ENCODE peak calls at places on chromosome 11, in eight cellular contexts. C is AG09319, B is endodermal cell, E is astrocyte of the spinal cord, N is ovary, G is B cell, R is gastrocnemius medialis, T is HFFc6. V is an unnamed sample.
A peak's percentile ranks its signal among the peaks of the same experiment; 100 is the strongest.

GRCh38 chr11:102318469-102318868 is 1.2 kb downstream of the BIRC3 start:
- DNase-seq in C (no peak), T (no peak), N (no peak), G (peak; percentile 54), R (no peak), B (no peak), E (peak; percentile 27), V (no peak)

GRCh38 chr11:121596195-121597145 is 143.7 kb upstream of the SORL1-AS1 start:
- DNase-seq in C (no peak), T (peak; percentile 51), R (no peak), E (no peak), B (no peak), N (no peak), G (no peak), V (no peak)

GRCh38 chr11:63889344-63889743 is 27.6 kb downstream of the RCOR2 start:
- DNase-seq in G (no peak), T (no peak), E (no peak), B (no peak), R (no peak), N (no peak), C (no peak), V (no peak)

GRCh38 chr11:131231317-131231716 is 139.1 kb upstream of the NTM start:
- DNase-seq in N (no peak), C (no peak), B (no peak), G (no peak), E (no peak), T (no peak), R (no peak), V (no peak)

GRCh38 chr11:87926250-87926970 is 248.8 kb downstream of the RAB38 start:
- DNase-seq in C (no peak), R (no peak), E (peak; percentile 63), N (no peak), T (peak; percentile 68), G (no peak), B (peak; percentile 63), V (no peak)

GRCh38 chr11:45556851-45557707 is 108.3 kb downstream of the CHST1 start:
- DNase-seq in R (peak; percentile 68), N (no peak), B (no peak), T (no peak), C (no peak), G (no peak), E (no peak), V (no peak)

GRCh38 chr11:72491001-72491400 is 56.7 kb upstream of the CLPB start:
- DNase-seq in T (no peak), R (no peak), E (no peak), B (no peak), N (no peak), G (no peak), C (no peak), V (no peak)

GRCh38 chr11:10680956-10681487 is 12.5 kb downstream of the IRAG1 start:
- DNase-seq in N (no peak), C (no peak), E (no peak), B (no peak), R (no peak), G (no peak), T (peak; percentile 36), V (no peak)

GRCh38 chr11:97683733-97684132 is 1293.9 kb downstream of the JRKL start:
- DNase-seq in G (no peak), C (no peak), T (no peak), B (peak; percentile 84), E (no peak), N (no peak), R (no peak), V (no peak)

GRCh38 chr11:83971063-83971462 is 684.9 kb upstream of the CCDC90B start:
- DNase-seq in B (peak; percentile 52), T (no peak), R (no peak), C (no peak), G (no peak), N (no peak), E (peak; percentile 59), V (no peak)

GRCh38 chr11:20762112-20762511 is 92.7 kb downstream of the NELL1 start:
- DNase-seq in G (no peak), T (no peak), E (no peak), N (no peak), C (no peak), B (no peak), R (no peak), V (no peak)

GRCh38 chr11:63791495-63792167 is 21.6 kb upstream of the SPINDOC start:
- DNase-seq in C (no peak), E (no peak), G (no peak), N (no peak), R (no peak), B (no peak), T (no peak), V (no peak)

GRCh38 chr11:120182790-120183491 is 27.9 kb upstream of the OAF start:
- DNase-seq in T (no peak), C (no peak), N (peak; percentile 36), E (no peak), R (no peak), B (peak; percentile 92), G (no peak), V (no peak)

GRCh38 chr11:12765428-12765827 is 91.2 kb downstream of the TEAD1 start:
- DNase-seq in B (no peak), C (no peak), G (no peak), E (peak; percentile 66), T (no peak), N (peak; percentile 77), R (no peak), V (no peak)

GRCh38 chr11:12284321-12285050 is 92.9 kb upstream of the PARVA start:
- DNase-seq in E (peak; percentile 89), R (no peak), C (peak; percentile 27), B (no peak), N (no peak), G (no peak), T (no peak), V (no peak)

GRCh38 chr11:72238040-72238450 is 5.9 kb downstream of the PHOX2A start:
- DNase-seq in N (peak; percentile 57), R (peak; percentile 27), G (peak; percentile 60), T (peak; percentile 60), E (peak; percentile 67), C (no peak), B (peak; percentile 97), V (no peak)

GRCh38 chr11:96228472-96228871 is 114.5 kb downstream of the MAML2 start:
- DNase-seq in R (peak; percentile 37), E (peak; percentile 97), C (no peak), N (peak; percentile 74), B (peak; percentile 55), G (no peak), T (peak; percentile 80), V (peak; percentile 67)

GRCh38 chr11:74257934-74258553 is 53.4 kb downstream of the P4HA3 start:
- DNase-seq in C (no peak), R (peak; percentile 21), B (no peak), N (peak; percentile 77), E (peak; percentile 83), T (peak; percentile 7), G (no peak), V (no peak)

DNA sequence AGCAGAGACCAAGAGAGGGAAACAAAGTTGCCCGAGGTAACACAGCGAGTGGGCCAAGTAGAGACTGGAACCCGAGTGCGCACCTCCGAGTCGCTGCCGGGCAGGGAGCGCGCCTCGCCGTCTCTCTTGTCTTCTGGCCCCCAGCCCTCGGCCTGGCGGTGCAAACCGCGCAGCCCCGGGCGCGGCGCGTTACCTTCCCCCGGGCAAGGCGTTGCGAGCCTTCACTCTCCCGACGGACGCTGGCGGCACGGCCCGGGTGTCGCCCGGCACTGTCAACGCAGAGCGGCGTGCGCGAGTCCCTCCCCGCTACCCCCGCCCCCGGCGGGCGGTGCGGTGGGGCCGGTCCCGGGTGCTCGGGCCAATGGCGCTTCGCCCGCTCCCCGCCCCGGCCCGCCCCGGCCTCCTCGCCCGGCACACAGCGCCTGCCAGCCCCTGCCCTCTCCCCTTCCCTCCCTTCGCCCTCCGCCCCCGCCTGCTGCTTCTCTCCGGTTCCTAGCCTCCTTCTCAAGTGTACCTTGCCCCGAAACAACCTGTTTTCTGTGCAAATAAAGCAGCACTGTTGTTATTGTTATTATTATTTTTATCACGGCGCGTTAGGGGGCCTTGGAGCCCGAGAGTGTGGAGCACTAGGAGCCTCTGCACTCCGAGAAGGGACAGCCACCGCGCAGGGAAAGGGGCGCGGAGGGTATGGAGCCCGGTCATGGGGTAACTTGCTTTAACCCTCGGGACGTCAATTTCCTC is at the start of gene SYTL2:
- DNase-seq in N (peak; percentile 65), B (peak; percentile 93), R (peak; percentile 43), C (no peak), T (no peak), G (peak; percentile 70), E (peak; percentile 50), V (no peak)
- TF ChIP-seq CTCF in N (no peak), B (no peak), R (no peak), C (no peak), T (peak; percentile 19), G (no peak), E (no peak), V (no peak)

DNA sequence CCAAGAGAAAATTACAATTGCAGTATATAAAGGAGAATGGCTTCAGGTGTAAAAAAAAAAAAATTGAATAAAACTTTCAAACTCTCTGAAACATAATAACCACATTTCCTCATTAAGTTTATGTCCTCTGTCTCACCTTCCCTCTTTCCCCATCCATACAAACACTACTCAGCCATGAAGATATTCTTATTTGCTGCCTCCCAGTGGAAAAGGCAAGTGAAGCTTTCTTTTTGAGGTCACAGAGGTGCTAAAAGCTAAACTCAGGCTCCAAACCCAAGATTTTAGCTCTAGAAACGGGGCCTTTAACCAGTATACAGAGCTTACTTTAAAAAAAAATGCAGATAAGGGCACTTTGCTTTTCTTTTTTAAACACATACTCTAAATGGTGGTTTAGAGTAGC is 1568.5 kb downstream of the FAM181B start:
- DNase-seq in T (no peak), G (no peak), R (no peak), E (no peak), B (no peak), N (no peak), C (no peak), V (no peak)
- TF ChIP-seq CTCF in T (no peak), G (no peak), R (no peak), E (no peak), B (peak; percentile 71), N (no peak), C (no peak), V (no peak)

DNA sequence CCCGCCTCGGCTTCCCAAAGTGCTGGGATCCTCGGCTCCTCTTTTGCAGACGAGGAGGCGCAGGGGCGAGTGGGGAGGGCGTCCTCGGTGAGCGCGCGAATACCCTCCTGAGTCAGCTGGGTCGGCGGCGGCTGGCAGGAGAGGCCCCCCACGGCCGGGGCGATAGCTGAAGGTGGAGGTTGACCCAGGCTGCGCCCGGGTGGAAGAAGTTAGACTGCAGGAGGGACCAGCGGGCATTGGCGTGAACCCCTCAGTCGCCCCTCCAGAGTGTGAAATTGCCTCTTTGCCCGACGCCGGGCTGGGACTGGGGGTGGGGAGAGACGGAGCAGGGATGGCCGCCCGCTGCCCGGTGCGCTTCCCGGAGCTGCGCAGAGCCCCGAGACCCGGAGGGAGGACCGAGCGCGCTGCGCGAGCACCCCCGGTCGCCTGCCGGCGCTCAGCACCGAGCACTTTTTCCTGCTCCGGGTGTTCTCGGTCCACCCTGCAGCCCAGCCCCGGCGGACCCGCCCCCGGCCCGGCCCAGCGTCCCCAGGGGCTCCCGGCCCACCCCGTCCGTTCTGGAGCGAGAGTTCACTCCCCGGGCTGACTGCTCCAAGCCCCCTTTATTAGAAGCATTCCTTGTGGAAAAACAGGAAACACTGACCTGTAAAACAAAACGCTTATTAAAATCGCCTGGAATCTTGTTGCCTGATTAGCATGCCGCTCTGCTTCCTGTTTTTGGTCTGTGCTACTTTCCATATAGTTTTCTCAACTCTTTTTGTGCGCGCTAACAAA is 13.7 kb upstream of the CPT1A start:
- DNase-seq in B (peak; percentile 86), G (peak; percentile 66), C (no peak), R (peak; percentile 25), E (peak; percentile 38), T (peak; percentile 34), N (peak; percentile 56), V (no peak)
- TF ChIP-seq CTCF in B (peak; percentile 36), G (no peak), C (no peak), R (peak; percentile 41), E (no peak), T (peak; percentile 49), N (no peak), V (no peak)

GRCh38 chr11:135001581-135001980 is 589.5 kb upstream of the B3GAT1 start:
- DNase-seq in T (no peak), G (no peak), E (no peak), C (no peak), B (peak; percentile 21), N (no peak), R (no peak), V (no peak)
- TF ChIP-seq CTCF in T (no peak), G (no peak), E (no peak), C (no peak), B (no peak), N (no peak), R (no peak), V (no peak)

V was measured in AG04449.